ENCODE peak calls at places on chromosomes 2 and 18, in nine cellular contexts. One of them, this sample, is unnamed.
A peak's percentile ranks its signal among the peaks of the same experiment; 100 is the strongest.

GRCh38 chr2:105617631-105618350 is 126.9 kb upstream of the NCK2 start:
- DNase-seq in Peyer's patch: peak; percentile 62
- DNase-seq in stomach: peak; percentile 36
- DNase-seq in CD8-positive, alpha-beta T cell: no peak
- DNase-seq in MM.1S: no peak
- DNase-seq in GM23248: no peak
- DNase-seq in body of pancreas: peak; percentile 47
- DNase-seq in SK-N-SH: no peak
- DNase-seq in iPS DF 6.9: no peak
- DNase-seq in this sample: no peak

GRCh38 chr2:26901326-26902183 is 53.6 kb downstream of the DPYSL5 start:
- DNase-seq in Peyer's patch: no peak
- DNase-seq in stomach: no peak
- DNase-seq in CD8-positive, alpha-beta T cell: no peak
- DNase-seq in MM.1S: no peak
- DNase-seq in GM23248: no peak
- DNase-seq in body of pancreas: no peak
- DNase-seq in SK-N-SH: no peak
- DNase-seq in iPS DF 6.9: no peak
- DNase-seq in this sample: no peak

GRCh38 chr2:142425551-142425950 is 294.7 kb upstream of the LRP1B start:
- DNase-seq in Peyer's patch: no peak
- DNase-seq in stomach: no peak
- DNase-seq in CD8-positive, alpha-beta T cell: no peak
- DNase-seq in MM.1S: no peak
- DNase-seq in GM23248: no peak
- DNase-seq in body of pancreas: no peak
- DNase-seq in SK-N-SH: peak; percentile 16
- DNase-seq in iPS DF 6.9: no peak
- DNase-seq in this sample: no peak

GRCh38 chr2:43798300-43798699 is 24.5 kb downstream of the DYNC2LI1 start:
- DNase-seq in Peyer's patch: no peak
- DNase-seq in stomach: no peak
- DNase-seq in CD8-positive, alpha-beta T cell: no peak
- DNase-seq in MM.1S: no peak
- DNase-seq in GM23248: peak; percentile 14
- DNase-seq in body of pancreas: no peak
- DNase-seq in SK-N-SH: no peak
- DNase-seq in iPS DF 6.9: no peak
- DNase-seq in this sample: no peak

GRCh38 chr2:153478289-153479261 is at the start of gene RPRM:
- DNase-seq in Peyer's patch: peak; percentile 63
- DNase-seq in stomach: peak; percentile 72
- DNase-seq in CD8-positive, alpha-beta T cell: peak; percentile 16
- DNase-seq in MM.1S: no peak
- DNase-seq in GM23248: peak; percentile 78
- DNase-seq in body of pancreas: peak; percentile 74
- DNase-seq in SK-N-SH: peak; percentile 88
- DNase-seq in iPS DF 6.9: no peak
- DNase-seq in this sample: no peak

GRCh38 chr2:135225781-135226180 is 173.7 kb downstream of the RAB3GAP1 start:
- DNase-seq in Peyer's patch: no peak
- DNase-seq in stomach: no peak
- DNase-seq in CD8-positive, alpha-beta T cell: no peak
- DNase-seq in MM.1S: no peak
- DNase-seq in GM23248: peak; percentile 24
- DNase-seq in body of pancreas: no peak
- DNase-seq in SK-N-SH: no peak
- DNase-seq in iPS DF 6.9: no peak
- DNase-seq in this sample: no peak

GRCh38 chr2:127154985-127155650 is 48.2 kb upstream of the BIN1 start:
- DNase-seq in Peyer's patch: no peak
- DNase-seq in stomach: no peak
- DNase-seq in CD8-positive, alpha-beta T cell: no peak
- DNase-seq in MM.1S: no peak
- DNase-seq in GM23248: peak; percentile 74
- DNase-seq in body of pancreas: no peak
- DNase-seq in SK-N-SH: no peak
- DNase-seq in iPS DF 6.9: no peak
- DNase-seq in this sample: no peak

GRCh38 chr18:54926593-54927297 is 32.5 kb downstream of the CCDC68 start:
- DNase-seq in Peyer's patch: no peak
- DNase-seq in stomach: no peak
- DNase-seq in CD8-positive, alpha-beta T cell: no peak
- DNase-seq in MM.1S: no peak
- DNase-seq in GM23248: peak; percentile 42
- DNase-seq in body of pancreas: no peak
- DNase-seq in SK-N-SH: no peak
- DNase-seq in iPS DF 6.9: no peak
- DNase-seq in this sample: no peak

GRCh38 chr2:54575379-54575888 is 119.3 kb downstream of the SPTBN1 start:
- DNase-seq in Peyer's patch: no peak
- DNase-seq in stomach: no peak
- DNase-seq in CD8-positive, alpha-beta T cell: no peak
- DNase-seq in MM.1S: no peak
- DNase-seq in GM23248: peak; percentile 36
- DNase-seq in body of pancreas: peak; percentile 30
- DNase-seq in SK-N-SH: no peak
- DNase-seq in iPS DF 6.9: no peak
- DNase-seq in this sample: no peak

GRCh38 chr2:69797836-69798465 is 31.5 kb upstream of the GMCL1 start:
- DNase-seq in Peyer's patch: no peak
- DNase-seq in stomach: no peak
- DNase-seq in CD8-positive, alpha-beta T cell: no peak
- DNase-seq in MM.1S: no peak
- DNase-seq in GM23248: peak; percentile 60
- DNase-seq in body of pancreas: no peak
- DNase-seq in SK-N-SH: no peak
- DNase-seq in iPS DF 6.9: no peak
- DNase-seq in this sample: no peak

GRCh38 chr2:222709191-222709891 is 37.9 kb downstream of the MOGAT1 start:
- DNase-seq in Peyer's patch: peak; percentile 72
- DNase-seq in stomach: peak; percentile 45
- DNase-seq in CD8-positive, alpha-beta T cell: no peak
- DNase-seq in MM.1S: no peak
- DNase-seq in GM23248: peak; percentile 98
- DNase-seq in body of pancreas: peak; percentile 63
- DNase-seq in SK-N-SH: no peak
- DNase-seq in iPS DF 6.9: no peak
- DNase-seq in this sample: no peak

GRCh38 chr18:48201337-48201705 is 207.9 kb downstream of the ZBTB7C start:
- DNase-seq in Peyer's patch: no peak
- DNase-seq in stomach: no peak
- DNase-seq in CD8-positive, alpha-beta T cell: no peak
- DNase-seq in MM.1S: no peak
- DNase-seq in GM23248: no peak
- DNase-seq in body of pancreas: no peak
- DNase-seq in SK-N-SH: no peak
- DNase-seq in iPS DF 6.9: no peak
- DNase-seq in this sample: no peak

GRCh38 chr18:76487782-76488181 is 7.3 kb downstream of the ZNF516 start:
- DNase-seq in Peyer's patch: no peak
- DNase-seq in stomach: no peak
- DNase-seq in CD8-positive, alpha-beta T cell: no peak
- DNase-seq in MM.1S: no peak
- DNase-seq in GM23248: no peak
- DNase-seq in body of pancreas: no peak
- DNase-seq in SK-N-SH: peak; percentile 52
- DNase-seq in iPS DF 6.9: no peak
- DNase-seq in this sample: no peak

GRCh38 chr2:177746358-177746757 is 326.2 kb downstream of the PDE11A start:
- DNase-seq in Peyer's patch: no peak
- DNase-seq in stomach: no peak
- DNase-seq in CD8-positive, alpha-beta T cell: no peak
- DNase-seq in MM.1S: no peak
- DNase-seq in GM23248: no peak
- DNase-seq in body of pancreas: no peak
- DNase-seq in SK-N-SH: no peak
- DNase-seq in iPS DF 6.9: no peak
- DNase-seq in this sample: no peak

GRCh38 chr2:95333888-95334338 is 36.8 kb downstream of the KCNIP3 start:
- DNase-seq in Peyer's patch: peak; percentile 60
- DNase-seq in stomach: no peak
- DNase-seq in CD8-positive, alpha-beta T cell: no peak
- DNase-seq in MM.1S: no peak
- DNase-seq in GM23248: peak; percentile 98
- DNase-seq in body of pancreas: peak; percentile 53
- DNase-seq in SK-N-SH: no peak
- DNase-seq in iPS DF 6.9: no peak
- DNase-seq in this sample: no peak

GRCh38 chr2:166375736-166376487 is at the start of gene SCN9A:
- DNase-seq in Peyer's patch: peak; percentile 76
- DNase-seq in stomach: peak; percentile 69
- DNase-seq in CD8-positive, alpha-beta T cell: no peak
- DNase-seq in MM.1S: peak; percentile 86
- DNase-seq in GM23248: peak; percentile 85
- DNase-seq in body of pancreas: peak; percentile 86
- DNase-seq in SK-N-SH: peak; percentile 93
- DNase-seq in iPS DF 6.9: peak; percentile 54
- DNase-seq in this sample: no peak

GRCh38 chr18:13445241-13445897 is 226.8 kb downstream of the LDLRAD4 start:
- DNase-seq in Peyer's patch: no peak
- DNase-seq in stomach: peak; percentile 4
- DNase-seq in CD8-positive, alpha-beta T cell: no peak
- DNase-seq in MM.1S: no peak
- DNase-seq in GM23248: no peak
- DNase-seq in body of pancreas: no peak
- DNase-seq in SK-N-SH: no peak
- DNase-seq in iPS DF 6.9: no peak
- DNase-seq in this sample: no peak

GRCh38 chr2:173874899-173875247 is 90.3 kb downstream of the SP3 start:
- DNase-seq in Peyer's patch: peak; percentile 67
- DNase-seq in stomach: no peak
- DNase-seq in CD8-positive, alpha-beta T cell: no peak
- DNase-seq in MM.1S: no peak
- DNase-seq in GM23248: no peak
- DNase-seq in body of pancreas: no peak
- DNase-seq in SK-N-SH: no peak
- DNase-seq in iPS DF 6.9: no peak
- DNase-seq in this sample: no peak

GRCh38 chr2:59296279-59296678 is 1055.2 kb upstream of the FANCL start:
- DNase-seq in Peyer's patch: no peak
- DNase-seq in stomach: no peak
- DNase-seq in CD8-positive, alpha-beta T cell: no peak
- DNase-seq in MM.1S: no peak
- DNase-seq in GM23248: no peak
- DNase-seq in body of pancreas: peak; percentile 41
- DNase-seq in SK-N-SH: no peak
- DNase-seq in iPS DF 6.9: no peak
- DNase-seq in this sample: no peak

GRCh38 chr18:3305933-3306332 is 44.0 kb downstream of the MYL12B start:
- DNase-seq in Peyer's patch: no peak
- DNase-seq in stomach: no peak
- DNase-seq in CD8-positive, alpha-beta T cell: no peak
- DNase-seq in MM.1S: no peak
- DNase-seq in GM23248: peak; percentile 41
- DNase-seq in body of pancreas: no peak
- DNase-seq in SK-N-SH: no peak
- DNase-seq in iPS DF 6.9: no peak
- DNase-seq in this sample: no peak

GRCh38 chr2:70988151-70988550 is 6.5 kb downstream of the TEX261 start:
- DNase-seq in Peyer's patch: no peak
- DNase-seq in stomach: no peak
- DNase-seq in CD8-positive, alpha-beta T cell: no peak
- DNase-seq in MM.1S: no peak
- DNase-seq in GM23248: no peak
- DNase-seq in body of pancreas: peak; percentile 21
- DNase-seq in SK-N-SH: no peak
- DNase-seq in iPS DF 6.9: no peak
- DNase-seq in this sample: no peak
- H3K27ac ChIP-seq in Peyer's patch: no peak overlapping the region
- H3K27ac ChIP-seq in stomach: no peak overlapping the region
- H3K27ac ChIP-seq in CD8-positive, alpha-beta T cell: no peak overlapping the region
- H3K27ac ChIP-seq in MM.1S: no peak overlapping the region
- H3K27ac ChIP-seq in GM23248: no peak overlapping the region
- H3K27ac ChIP-seq in body of pancreas: no peak overlapping the region
- H3K27ac ChIP-seq in SK-N-SH: no peak overlapping the region
- H3K27ac ChIP-seq in iPS DF 6.9: no peak overlapping the region
- H3K27ac ChIP-seq in this sample: peak overlapping the region; percentile 14

DNA sequence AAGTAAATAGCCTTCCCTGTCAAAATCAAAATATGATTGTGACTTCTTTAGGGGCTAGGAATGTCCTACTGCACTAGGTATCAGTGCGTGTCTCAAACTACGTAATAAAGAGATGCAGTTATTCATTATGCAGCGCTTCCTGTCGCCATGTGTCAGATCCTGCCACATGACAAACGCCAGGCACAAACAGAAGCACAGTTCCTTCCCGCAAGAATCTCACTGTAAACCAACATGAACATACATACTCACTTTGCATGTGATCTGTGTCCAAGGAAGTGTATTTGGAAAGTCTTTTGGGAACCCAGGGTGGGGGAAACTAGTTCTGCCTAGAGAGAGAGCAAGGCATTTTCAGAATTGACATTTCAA is 599.9 kb downstream of the RNF144A start:
- DNase-seq in Peyer's patch: peak; percentile 57
- DNase-seq in stomach: no peak
- DNase-seq in CD8-positive, alpha-beta T cell: no peak
- DNase-seq in MM.1S: no peak
- DNase-seq in GM23248: peak; percentile 72
- DNase-seq in body of pancreas: no peak
- DNase-seq in SK-N-SH: peak; percentile 39
- DNase-seq in iPS DF 6.9: no peak
- DNase-seq in this sample: no peak
- H3K27ac ChIP-seq in Peyer's patch: no peak overlapping the region
- H3K27ac ChIP-seq in stomach: no peak overlapping the region
- H3K27ac ChIP-seq in CD8-positive, alpha-beta T cell: peak overlapping the region; percentile 44
- H3K27ac ChIP-seq in MM.1S: no peak overlapping the region
- H3K27ac ChIP-seq in GM23248: peak overlapping the region; percentile 78
- H3K27ac ChIP-seq in body of pancreas: no peak overlapping the region
- H3K27ac ChIP-seq in SK-N-SH: peak overlapping the region; percentile 28
- H3K27ac ChIP-seq in iPS DF 6.9: no peak overlapping the region
- H3K27ac ChIP-seq in this sample: no peak overlapping the region

DNA sequence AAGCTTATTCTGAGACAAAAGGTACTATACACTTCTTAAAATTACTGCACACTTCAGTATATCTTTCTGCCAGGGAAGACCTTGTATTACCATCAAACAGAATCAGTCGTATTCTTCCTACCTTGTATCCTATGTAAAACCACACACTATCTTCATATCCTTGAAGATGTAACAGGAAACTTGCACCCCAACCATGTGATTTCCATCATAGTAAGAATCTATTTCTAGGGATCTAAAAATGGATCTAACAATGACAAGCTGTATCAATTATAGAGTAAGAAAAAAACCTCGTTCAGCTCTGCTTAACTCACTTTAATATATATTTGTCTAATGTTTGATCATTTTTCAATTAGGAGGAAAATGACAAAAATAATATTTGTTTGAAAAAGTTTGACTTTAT is 60.2 kb downstream of the WDR75 start:
- DNase-seq in Peyer's patch: no peak
- DNase-seq in stomach: no peak
- DNase-seq in CD8-positive, alpha-beta T cell: no peak
- DNase-seq in MM.1S: no peak
- DNase-seq in GM23248: no peak
- DNase-seq in body of pancreas: no peak
- DNase-seq in SK-N-SH: no peak
- DNase-seq in iPS DF 6.9: no peak
- DNase-seq in this sample: no peak
- H3K27ac ChIP-seq in Peyer's patch: no peak overlapping the region
- H3K27ac ChIP-seq in stomach: peak overlapping the region; percentile 43
- H3K27ac ChIP-seq in CD8-positive, alpha-beta T cell: no peak overlapping the region
- H3K27ac ChIP-seq in MM.1S: no peak overlapping the region
- H3K27ac ChIP-seq in GM23248: no peak overlapping the region
- H3K27ac ChIP-seq in body of pancreas: no peak overlapping the region
- H3K27ac ChIP-seq in SK-N-SH: no peak overlapping the region
- H3K27ac ChIP-seq in iPS DF 6.9: no peak overlapping the region
- H3K27ac ChIP-seq in this sample: no peak overlapping the region

GRCh38 chr2:11829324-11829946 is 83.0 kb downstream of the LPIN1 start:
- DNase-seq in Peyer's patch: peak; percentile 83
- DNase-seq in stomach: peak; percentile 63
- DNase-seq in CD8-positive, alpha-beta T cell: peak; percentile 37
- DNase-seq in MM.1S: peak; percentile 44
- DNase-seq in GM23248: peak; percentile 58
- DNase-seq in body of pancreas: peak; percentile 77
- DNase-seq in SK-N-SH: peak; percentile 89
- DNase-seq in iPS DF 6.9: peak; percentile 67
- DNase-seq in this sample: peak; percentile 7
- H3K27ac ChIP-seq in Peyer's patch: peak overlapping the region; percentile 42
- H3K27ac ChIP-seq in stomach: peak overlapping the region; percentile 72
- H3K27ac ChIP-seq in CD8-positive, alpha-beta T cell: no peak overlapping the region
- H3K27ac ChIP-seq in MM.1S: no peak overlapping the region
- H3K27ac ChIP-seq in GM23248: peak overlapping the region; percentile 64
- H3K27ac ChIP-seq in body of pancreas: peak overlapping the region; percentile 69
- H3K27ac ChIP-seq in SK-N-SH: peak overlapping the region; percentile 95
- H3K27ac ChIP-seq in iPS DF 6.9: peak overlapping the region; percentile 5
- H3K27ac ChIP-seq in this sample: peak overlapping the region; percentile 62